ENCODE peak calls at places on chromosomes 13 and 19, in seven cellular contexts. One of them, this sample, is unnamed.
A peak's percentile ranks its signal among the peaks of the same experiment; 100 is the strongest.

GRCh38 chr13:58298556-58299135 is 667.1 kb downstream of the PCDH17 start:
- DNase-seq in uterus: no peak
- DNase-seq in left lung: no peak
- DNase-seq in cardiac muscle cell: no peak
- DNase-seq in pancreas: no peak
- DNase-seq in heart left ventricle: no peak
- DNase-seq in osteoblast: no peak
- DNase-seq in this sample: no peak

GRCh38 chr13:27772651-27773425 is 19.4 kb upstream of the GSX1 start:
- DNase-seq in uterus: no peak
- DNase-seq in left lung: no peak
- DNase-seq in cardiac muscle cell: no peak
- DNase-seq in pancreas: no peak
- DNase-seq in heart left ventricle: no peak
- DNase-seq in osteoblast: no peak
- DNase-seq in this sample: no peak

GRCh38 chr13:75550159-75550567 is 572 bp downstream of the UCHL3 start:
- DNase-seq in uterus: peak; percentile 27
- DNase-seq in left lung: no peak
- DNase-seq in cardiac muscle cell: peak; percentile 70
- DNase-seq in pancreas: no peak
- DNase-seq in heart left ventricle: no peak
- DNase-seq in osteoblast: no peak
- DNase-seq in this sample: no peak

GRCh38 chr13:45231722-45232121 is 30.9 kb upstream of the KCTD4 start:
- DNase-seq in uterus: no peak
- DNase-seq in left lung: no peak
- DNase-seq in cardiac muscle cell: peak; percentile 56
- DNase-seq in pancreas: no peak
- DNase-seq in heart left ventricle: no peak
- DNase-seq in osteoblast: no peak
- DNase-seq in this sample: no peak

GRCh38 chr13:113854238-113855011 is 9.5 kb downstream of the GAS6 start:
- DNase-seq in uterus: peak; percentile 13
- DNase-seq in left lung: peak; percentile 68
- DNase-seq in cardiac muscle cell: peak; percentile 41
- DNase-seq in pancreas: peak; percentile 28
- DNase-seq in heart left ventricle: peak; percentile 70
- DNase-seq in osteoblast: peak; percentile 93
- DNase-seq in this sample: no peak

GRCh38 chr13:22915442-22916082 is 265.2 kb upstream of the SGCG start:
- DNase-seq in uterus: peak; percentile 54
- DNase-seq in left lung: peak; percentile 86
- DNase-seq in cardiac muscle cell: peak; percentile 71
- DNase-seq in pancreas: no peak
- DNase-seq in heart left ventricle: no peak
- DNase-seq in osteoblast: peak; percentile 58
- DNase-seq in this sample: no peak

GRCh38 chr13:91351980-91352379 is 4.5 kb downstream of the MIR17HG start:
- DNase-seq in uterus: no peak
- DNase-seq in left lung: no peak
- DNase-seq in cardiac muscle cell: no peak
- DNase-seq in pancreas: no peak
- DNase-seq in heart left ventricle: no peak
- DNase-seq in osteoblast: no peak
- DNase-seq in this sample: no peak

GRCh38 chr13:30792257-30793000 is 57.1 kb downstream of the ALOX5AP start:
- DNase-seq in uterus: peak; percentile 78
- DNase-seq in left lung: peak; percentile 85
- DNase-seq in cardiac muscle cell: peak; percentile 96
- DNase-seq in pancreas: peak; percentile 75
- DNase-seq in heart left ventricle: peak; percentile 62
- DNase-seq in osteoblast: peak; percentile 97
- DNase-seq in this sample: peak; percentile 90

GRCh38 chr13:87123987-87124784 is 547.0 kb upstream of the SLITRK5 start:
- DNase-seq in uterus: no peak
- DNase-seq in left lung: no peak
- DNase-seq in cardiac muscle cell: peak; percentile 95
- DNase-seq in pancreas: no peak
- DNase-seq in heart left ventricle: peak; percentile 8
- DNase-seq in osteoblast: no peak
- DNase-seq in this sample: no peak

GRCh38 chr13:79779761-79780160 is 298.8 kb downstream of the NDFIP2 start:
- DNase-seq in uterus: peak; percentile 23
- DNase-seq in left lung: no peak
- DNase-seq in cardiac muscle cell: peak; percentile 71
- DNase-seq in pancreas: no peak
- DNase-seq in heart left ventricle: no peak
- DNase-seq in osteoblast: no peak
- DNase-seq in this sample: no peak

GRCh38 chr13:39616087-39616694 is 13.2 kb upstream of the LHFPL6 start:
- DNase-seq in uterus: peak; percentile 59
- DNase-seq in left lung: no peak
- DNase-seq in cardiac muscle cell: peak; percentile 85
- DNase-seq in pancreas: no peak
- DNase-seq in heart left ventricle: peak; percentile 56
- DNase-seq in osteoblast: no peak
- DNase-seq in this sample: no peak

GRCh38 chr13:102830646-102831045 is 15.2 kb upstream of the ERCC5 start:
- DNase-seq in uterus: no peak
- DNase-seq in left lung: no peak
- DNase-seq in cardiac muscle cell: peak; percentile 65
- DNase-seq in pancreas: peak; percentile 25
- DNase-seq in heart left ventricle: no peak
- DNase-seq in osteoblast: peak; percentile 54
- DNase-seq in this sample: peak; percentile 87

GRCh38 chr19:57290970-57291369 is 10.7 kb downstream of the ZNF460 start:
- DNase-seq in uterus: no peak
- DNase-seq in left lung: no peak
- DNase-seq in cardiac muscle cell: no peak
- DNase-seq in pancreas: no peak
- DNase-seq in heart left ventricle: no peak
- DNase-seq in osteoblast: no peak
- DNase-seq in this sample: no peak

GRCh38 chr19:57293719-57294118 is 13.4 kb downstream of the ZNF460 start:
- DNase-seq in uterus: no peak
- DNase-seq in left lung: no peak
- DNase-seq in cardiac muscle cell: no peak
- DNase-seq in pancreas: no peak
- DNase-seq in heart left ventricle: no peak
- DNase-seq in osteoblast: no peak
- DNase-seq in this sample: no peak

DNA sequence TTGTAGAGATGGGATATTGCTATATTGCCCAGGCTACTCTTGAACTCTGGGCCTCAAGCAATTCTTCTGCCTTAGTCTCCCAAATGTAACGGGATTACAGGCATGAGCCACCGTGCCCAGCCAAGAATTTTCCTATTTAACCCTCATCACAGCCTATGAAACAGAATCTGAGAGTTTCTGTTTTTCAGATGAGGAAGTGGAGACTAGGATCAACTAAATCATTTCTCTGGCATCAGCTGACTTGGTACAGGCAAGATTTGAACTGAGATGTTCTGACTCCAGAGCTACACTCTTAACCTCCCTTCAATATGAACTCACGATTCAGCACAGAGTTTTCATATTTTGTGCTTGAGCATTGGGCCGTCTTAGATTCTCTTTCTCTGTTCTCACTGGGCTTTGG is 8.1 kb downstream of the ZNF460 start:
- DNase-seq in uterus: no peak
- DNase-seq in left lung: no peak
- DNase-seq in cardiac muscle cell: no peak
- DNase-seq in pancreas: no peak
- DNase-seq in heart left ventricle: no peak
- DNase-seq in osteoblast: no peak
- DNase-seq in this sample: no peak
- H3K9me3 ChIP-seq in uterus: peaks cover 74% of the 10 kb centered on the region
- H3K9me3 ChIP-seq in left lung: peaks cover 32% of the 10 kb centered on the region
- H3K9me3 ChIP-seq in cardiac muscle cell: no peaks in the 10 kb centered on the region
- H3K9me3 ChIP-seq in pancreas: no peaks in the 10 kb centered on the region
- H3K9me3 ChIP-seq in heart left ventricle: peaks cover 29% of the 10 kb centered on the region
- H3K9me3 ChIP-seq in osteoblast: peaks cover 22% of the 10 kb centered on the region
- H3K9me3 ChIP-seq in this sample: peaks cover 2% of the 10 kb centered on the region

GRCh38 chr13:46373623-46374022 is 13.4 kb downstream of the RUBCNL start:
- DNase-seq in uterus: no peak
- DNase-seq in left lung: no peak
- DNase-seq in cardiac muscle cell: no peak
- DNase-seq in pancreas: no peak
- DNase-seq in heart left ventricle: no peak
- DNase-seq in osteoblast: peak; percentile 36
- DNase-seq in this sample: no peak

GRCh38 chr13:46374710-46375109 is 12.3 kb downstream of the RUBCNL start:
- DNase-seq in uterus: no peak
- DNase-seq in left lung: no peak
- DNase-seq in cardiac muscle cell: no peak
- DNase-seq in pancreas: no peak
- DNase-seq in heart left ventricle: no peak
- DNase-seq in osteoblast: no peak
- DNase-seq in this sample: no peak

GRCh38 chr13:46367622-46368327 is 19.3 kb downstream of the RUBCNL start:
- DNase-seq in uterus: no peak
- DNase-seq in left lung: no peak
- DNase-seq in cardiac muscle cell: peak; percentile 33
- DNase-seq in pancreas: no peak
- DNase-seq in heart left ventricle: no peak
- DNase-seq in osteoblast: peak; percentile 15
- DNase-seq in this sample: no peak

GRCh38 chr13:46372071-46372470 is 15.0 kb downstream of the RUBCNL start:
- DNase-seq in uterus: no peak
- DNase-seq in left lung: no peak
- DNase-seq in cardiac muscle cell: no peak
- DNase-seq in pancreas: no peak
- DNase-seq in heart left ventricle: no peak
- DNase-seq in osteoblast: peak; percentile 67
- DNase-seq in this sample: no peak

GRCh38 chr13:46369506-46370268 is 17.4 kb downstream of the RUBCNL start:
- DNase-seq in uterus: no peak
- DNase-seq in left lung: no peak
- DNase-seq in cardiac muscle cell: peak; percentile 59
- DNase-seq in pancreas: no peak
- DNase-seq in heart left ventricle: no peak
- DNase-seq in osteoblast: peak; percentile 82
- DNase-seq in this sample: no peak
- H3K27ac ChIP-seq in uterus: peak overlapping the region; percentile 12
- H3K27ac ChIP-seq in left lung: peak overlapping the region; percentile 77
- H3K27ac ChIP-seq in cardiac muscle cell: no peak overlapping the region
- H3K27ac ChIP-seq in pancreas: no peak overlapping the region
- H3K27ac ChIP-seq in heart left ventricle: no peak overlapping the region
- H3K27ac ChIP-seq in osteoblast: peak overlapping the region; percentile 76
- H3K27ac ChIP-seq in this sample: no peak overlapping the region

GRCh38 chr13:111472559-111473460 is 152.4 kb downstream of the TEX29 start:
- DNase-seq in uterus: no peak
- DNase-seq in left lung: no peak
- DNase-seq in cardiac muscle cell: no peak
- DNase-seq in pancreas: no peak
- DNase-seq in heart left ventricle: no peak
- DNase-seq in osteoblast: peak; percentile 80
- DNase-seq in this sample: no peak

GRCh38 chr13:111475488-111475887 is 155.0 kb downstream of the TEX29 start:
- DNase-seq in uterus: no peak
- DNase-seq in left lung: no peak
- DNase-seq in cardiac muscle cell: no peak
- DNase-seq in pancreas: no peak
- DNase-seq in heart left ventricle: no peak
- DNase-seq in osteoblast: peak; percentile 62
- DNase-seq in this sample: peak; percentile 28

GRCh38 chr13:111472083-111472482 is 151.6 kb downstream of the TEX29 start:
- DNase-seq in uterus: no peak
- DNase-seq in left lung: no peak
- DNase-seq in cardiac muscle cell: no peak
- DNase-seq in pancreas: no peak
- DNase-seq in heart left ventricle: no peak
- DNase-seq in osteoblast: peak; percentile 17
- DNase-seq in this sample: peak; percentile 35

GRCh38 chr13:111476197-111476596 is 155.8 kb downstream of the TEX29 start:
- DNase-seq in uterus: no peak
- DNase-seq in left lung: no peak
- DNase-seq in cardiac muscle cell: no peak
- DNase-seq in pancreas: no peak
- DNase-seq in heart left ventricle: no peak
- DNase-seq in osteoblast: peak; percentile 65
- DNase-seq in this sample: no peak

DNA sequence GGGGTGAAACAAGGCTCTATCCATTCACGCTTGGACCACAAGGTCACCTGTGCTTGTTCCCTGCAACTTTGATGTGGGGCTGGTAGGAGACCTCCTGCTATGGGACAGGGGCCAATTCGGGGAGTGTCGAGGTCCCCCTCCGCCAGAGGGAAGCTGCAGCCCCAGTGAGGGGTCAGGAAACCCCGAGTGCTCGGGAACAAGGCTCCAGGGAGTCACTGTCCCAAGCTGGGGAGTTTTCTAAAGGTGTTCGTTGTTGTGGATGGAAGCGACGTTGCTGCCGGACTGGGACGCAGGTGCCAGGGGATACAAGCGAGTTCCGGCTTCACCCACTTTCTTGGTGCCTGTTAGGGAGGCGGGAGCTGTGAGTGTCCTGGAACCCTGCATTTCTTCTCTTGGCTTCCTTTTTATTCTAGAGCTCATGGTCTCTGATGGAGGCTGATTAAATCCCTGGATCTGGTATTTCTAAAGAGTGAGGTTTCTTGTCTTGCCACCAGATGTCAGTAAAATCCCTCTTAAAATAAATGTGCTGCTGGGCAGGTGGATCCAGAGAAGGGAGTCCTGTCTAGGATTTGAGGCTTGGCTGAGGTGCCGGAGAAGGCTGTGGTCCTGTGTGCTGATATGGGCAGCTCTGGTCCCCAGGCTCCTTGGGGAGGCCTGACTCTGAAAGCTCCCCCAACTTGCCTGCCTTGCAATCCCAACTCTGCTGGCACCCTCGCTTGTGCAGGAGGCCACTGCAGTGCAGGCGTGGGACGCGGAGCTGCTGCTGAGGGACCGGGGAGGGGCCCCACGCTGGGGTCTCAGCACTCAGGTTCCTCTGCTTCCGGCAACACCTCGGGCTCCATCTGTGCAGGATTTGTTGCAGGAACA is 153.9 kb downstream of the TEX29 start:
- DNase-seq in uterus: no peak
- DNase-seq in left lung: no peak
- DNase-seq in cardiac muscle cell: peak; percentile 56
- DNase-seq in pancreas: no peak
- DNase-seq in heart left ventricle: no peak
- DNase-seq in osteoblast: peak; percentile 99
- DNase-seq in this sample: no peak
- TF ChIP-seq CTCF in uterus: peak; percentile 33
- TF ChIP-seq CTCF in left lung: peak; percentile 38
- TF ChIP-seq CTCF in cardiac muscle cell: peak; percentile 52
- TF ChIP-seq CTCF in pancreas: peak; percentile 44
- TF ChIP-seq CTCF in heart left ventricle: peak; percentile 56
- TF ChIP-seq CTCF in osteoblast: peak; percentile 60
- TF ChIP-seq CTCF in this sample: peak; percentile 60

GRCh38 chr19:12350890-12351197 is 14.6 kb downstream of the ZNF442 start:
- DNase-seq in uterus: no peak
- DNase-seq in left lung: no peak
- DNase-seq in cardiac muscle cell: no peak
- DNase-seq in pancreas: no peak
- DNase-seq in heart left ventricle: no peak
- DNase-seq in osteoblast: no peak
- DNase-seq in this sample: no peak

GRCh38 chr19:12350185-12350889 is 15.1 kb downstream of the ZNF442 start:
- DNase-seq in uterus: no peak
- DNase-seq in left lung: no peak
- DNase-seq in cardiac muscle cell: no peak
- DNase-seq in pancreas: no peak
- DNase-seq in heart left ventricle: no peak
- DNase-seq in osteoblast: no peak
- DNase-seq in this sample: no peak

GRCh38 chr19:12353375-12353774 is 12.1 kb downstream of the ZNF442 start:
- DNase-seq in uterus: no peak
- DNase-seq in left lung: no peak
- DNase-seq in cardiac muscle cell: no peak
- DNase-seq in pancreas: no peak
- DNase-seq in heart left ventricle: no peak
- DNase-seq in osteoblast: no peak
- DNase-seq in this sample: no peak
- H3K9me3 ChIP-seq in uterus: peaks cover 43% of the 10 kb centered on the region
- H3K9me3 ChIP-seq in left lung: peaks cover 92% of the 10 kb centered on the region
- H3K9me3 ChIP-seq in cardiac muscle cell: no peaks in the 10 kb centered on the region
- H3K9me3 ChIP-seq in pancreas: no peaks in the 10 kb centered on the region
- H3K9me3 ChIP-seq in heart left ventricle: peaks cover 82% of the 10 kb centered on the region
- H3K9me3 ChIP-seq in osteoblast: peaks cover 35% of the 10 kb centered on the region
- H3K9me3 ChIP-seq in this sample: peaks cover 46% of the 10 kb centered on the region